ENCODE peak calls at places on chromosomes 16 and 17, in seven cellular contexts. One of them, this sample, is unnamed.

GRCh38 chr17:80117491-80118401 is 16.4 kb downstream of the GAA start:
- DNase-seq in EH: no peak
- DNase-seq in GOT3: no peak
- DNase-seq in Caki2: no peak
- DNase-seq in stimulated activated naive CD8-positive, alpha-beta T cell treated with anti-CD3 and anti-CD28 coated beads, Interleukin-15, Interleukin-2, amounts not matched to agents 100 U/mL and 50 U/mL, for 24 hours: no peak
- DNase-seq in effector CD4-positive, alpha-beta T cell: no peak
- DNase-seq in AG08396: no peak
- DNase-seq in this sample: no peak

GRCh38 chr17:61805399-61805798 is 57.9 kb downstream of the BRIP1 start:
- DNase-seq in EH: peak; percentile 88
- DNase-seq in AG08396: peak; percentile 39
- DNase-seq in stimulated activated naive CD8-positive, alpha-beta T cell treated with anti-CD3 and anti-CD28 coated beads, Interleukin-15, Interleukin-2, amounts not matched to agents 100 U/mL and 50 U/mL, for 24 hours: no peak
- DNase-seq in Caki2: no peak
- DNase-seq in GOT3: no peak
- DNase-seq in effector CD4-positive, alpha-beta T cell: no peak
- DNase-seq in this sample: no peak

GRCh38 chr17:32482568-32483320 is 4.0 kb upstream of the CDK5R1 start:
- DNase-seq in Caki2: no peak
- DNase-seq in EH: no peak
- DNase-seq in AG08396: no peak
- DNase-seq in effector CD4-positive, alpha-beta T cell: no peak
- DNase-seq in stimulated activated naive CD8-positive, alpha-beta T cell treated with anti-CD3 and anti-CD28 coated beads, Interleukin-15, Interleukin-2, amounts not matched to agents 100 U/mL and 50 U/mL, for 24 hours: no peak
- DNase-seq in GOT3: no peak
- DNase-seq in this sample: no peak

GRCh38 chr17:62627219-62627903 is at the start of gene MRC2:
- DNase-seq in AG08396: peak; percentile 86
- DNase-seq in Caki2: peak; percentile 74
- DNase-seq in effector CD4-positive, alpha-beta T cell: no peak
- DNase-seq in GOT3: no peak
- DNase-seq in EH: peak; percentile 83
- DNase-seq in stimulated activated naive CD8-positive, alpha-beta T cell treated with anti-CD3 and anti-CD28 coated beads, Interleukin-15, Interleukin-2, amounts not matched to agents 100 U/mL and 50 U/mL, for 24 hours: peak; percentile 62
- DNase-seq in this sample: peak; percentile 90

GRCh38 chr16:19095699-19096098 is 18.1 kb upstream of the ITPRIPL2 start:
- DNase-seq in Caki2: peak; percentile 63
- DNase-seq in AG08396: no peak
- DNase-seq in EH: no peak
- DNase-seq in GOT3: no peak
- DNase-seq in stimulated activated naive CD8-positive, alpha-beta T cell treated with anti-CD3 and anti-CD28 coated beads, Interleukin-15, Interleukin-2, amounts not matched to agents 100 U/mL and 50 U/mL, for 24 hours: no peak
- DNase-seq in effector CD4-positive, alpha-beta T cell: no peak
- DNase-seq in this sample: no peak

GRCh38 chr17:1966274-1967086 is 58.7 kb downstream of the RTN4RL1 start:
- DNase-seq in EH: peak; percentile 66
- DNase-seq in Caki2: no peak
- DNase-seq in AG08396: no peak
- DNase-seq in GOT3: no peak
- DNase-seq in stimulated activated naive CD8-positive, alpha-beta T cell treated with anti-CD3 and anti-CD28 coated beads, Interleukin-15, Interleukin-2, amounts not matched to agents 100 U/mL and 50 U/mL, for 24 hours: no peak
- DNase-seq in effector CD4-positive, alpha-beta T cell: no peak
- DNase-seq in this sample: no peak

GRCh38 chr17:2510559-2510958 is 1.1 kb downstream of the METTL16 start:
- DNase-seq in Caki2: no peak
- DNase-seq in stimulated activated naive CD8-positive, alpha-beta T cell treated with anti-CD3 and anti-CD28 coated beads, Interleukin-15, Interleukin-2, amounts not matched to agents 100 U/mL and 50 U/mL, for 24 hours: no peak
- DNase-seq in effector CD4-positive, alpha-beta T cell: no peak
- DNase-seq in GOT3: no peak
- DNase-seq in EH: no peak
- DNase-seq in AG08396: no peak
- DNase-seq in this sample: no peak

GRCh38 chr17:68674271-68674925 is 73.2 kb upstream of the FAM20A start:
- DNase-seq in stimulated activated naive CD8-positive, alpha-beta T cell treated with anti-CD3 and anti-CD28 coated beads, Interleukin-15, Interleukin-2, amounts not matched to agents 100 U/mL and 50 U/mL, for 24 hours: no peak
- DNase-seq in Caki2: no peak
- DNase-seq in AG08396: no peak
- DNase-seq in EH: peak; percentile 4
- DNase-seq in GOT3: no peak
- DNase-seq in effector CD4-positive, alpha-beta T cell: no peak
- DNase-seq in this sample: no peak

GRCh38 chr16:14278749-14279148 is 207.6 kb downstream of the MRTFB start:
- DNase-seq in AG08396: no peak
- DNase-seq in effector CD4-positive, alpha-beta T cell: no peak
- DNase-seq in stimulated activated naive CD8-positive, alpha-beta T cell treated with anti-CD3 and anti-CD28 coated beads, Interleukin-15, Interleukin-2, amounts not matched to agents 100 U/mL and 50 U/mL, for 24 hours: no peak
- DNase-seq in Caki2: no peak
- DNase-seq in GOT3: no peak
- DNase-seq in EH: no peak
- DNase-seq in this sample: no peak

GRCh38 chr17:63399316-63399715 is 46.8 kb downstream of the CYB561 start:
- DNase-seq in AG08396: peak; percentile 22
- DNase-seq in GOT3: no peak
- DNase-seq in Caki2: no peak
- DNase-seq in stimulated activated naive CD8-positive, alpha-beta T cell treated with anti-CD3 and anti-CD28 coated beads, Interleukin-15, Interleukin-2, amounts not matched to agents 100 U/mL and 50 U/mL, for 24 hours: no peak
- DNase-seq in EH: peak; percentile 69
- DNase-seq in effector CD4-positive, alpha-beta T cell: no peak
- DNase-seq in this sample: no peak

GRCh38 chr17:79977711-79978544 is 57.7 kb downstream of the TBC1D16 start:
- DNase-seq in GOT3: no peak
- DNase-seq in Caki2: no peak
- DNase-seq in stimulated activated naive CD8-positive, alpha-beta T cell treated with anti-CD3 and anti-CD28 coated beads, Interleukin-15, Interleukin-2, amounts not matched to agents 100 U/mL and 50 U/mL, for 24 hours: no peak
- DNase-seq in AG08396: no peak
- DNase-seq in EH: no peak
- DNase-seq in effector CD4-positive, alpha-beta T cell: no peak
- DNase-seq in this sample: no peak

GRCh38 chr16:19033761-19034160 is 33.7 kb upstream of the COQ7 start:
- DNase-seq in GOT3: no peak
- DNase-seq in AG08396: no peak
- DNase-seq in effector CD4-positive, alpha-beta T cell: no peak
- DNase-seq in EH: no peak
- DNase-seq in stimulated activated naive CD8-positive, alpha-beta T cell treated with anti-CD3 and anti-CD28 coated beads, Interleukin-15, Interleukin-2, amounts not matched to agents 100 U/mL and 50 U/mL, for 24 hours: no peak
- DNase-seq in Caki2: no peak
- DNase-seq in this sample: no peak

GRCh38 chr16:83602797-83603735 is 204.7 kb upstream of the HSBP1 start:
- DNase-seq in effector CD4-positive, alpha-beta T cell: no peak
- DNase-seq in Caki2: no peak
- DNase-seq in AG08396: no peak
- DNase-seq in EH: no peak
- DNase-seq in stimulated activated naive CD8-positive, alpha-beta T cell treated with anti-CD3 and anti-CD28 coated beads, Interleukin-15, Interleukin-2, amounts not matched to agents 100 U/mL and 50 U/mL, for 24 hours: no peak
- DNase-seq in GOT3: no peak
- DNase-seq in this sample: no peak

GRCh38 chr17:72177738-72178137 is 56.9 kb downstream of the SOX9 start:
- DNase-seq in AG08396: no peak
- DNase-seq in Caki2: no peak
- DNase-seq in EH: no peak
- DNase-seq in GOT3: no peak
- DNase-seq in stimulated activated naive CD8-positive, alpha-beta T cell treated with anti-CD3 and anti-CD28 coated beads, Interleukin-15, Interleukin-2, amounts not matched to agents 100 U/mL and 50 U/mL, for 24 hours: no peak
- DNase-seq in effector CD4-positive, alpha-beta T cell: no peak
- DNase-seq in this sample: no peak

GRCh38 chr17:1959871-1960569 is 65.1 kb downstream of the RTN4RL1 start:
- DNase-seq in AG08396: peak; percentile 63
- DNase-seq in stimulated activated naive CD8-positive, alpha-beta T cell treated with anti-CD3 and anti-CD28 coated beads, Interleukin-15, Interleukin-2, amounts not matched to agents 100 U/mL and 50 U/mL, for 24 hours: no peak
- DNase-seq in Caki2: no peak
- DNase-seq in GOT3: no peak
- DNase-seq in EH: peak; percentile 47
- DNase-seq in effector CD4-positive, alpha-beta T cell: no peak
- DNase-seq in this sample: no peak

GRCh38 chr17:42389902-42390301 is 1.7 kb upstream of the STAT3 start:
- DNase-seq in EH: no peak
- DNase-seq in stimulated activated naive CD8-positive, alpha-beta T cell treated with anti-CD3 and anti-CD28 coated beads, Interleukin-15, Interleukin-2, amounts not matched to agents 100 U/mL and 50 U/mL, for 24 hours: no peak
- DNase-seq in Caki2: no peak
- DNase-seq in effector CD4-positive, alpha-beta T cell: no peak
- DNase-seq in GOT3: no peak
- DNase-seq in AG08396: no peak
- DNase-seq in this sample: no peak

GRCh38 chr17:63946440-63947363 is 14.6 kb upstream of the CD79B start:
- DNase-seq in GOT3: no peak
- DNase-seq in effector CD4-positive, alpha-beta T cell: peak; percentile 52
- DNase-seq in stimulated activated naive CD8-positive, alpha-beta T cell treated with anti-CD3 and anti-CD28 coated beads, Interleukin-15, Interleukin-2, amounts not matched to agents 100 U/mL and 50 U/mL, for 24 hours: peak; percentile 77
- DNase-seq in AG08396: peak; percentile 84
- DNase-seq in Caki2: no peak
- DNase-seq in EH: peak; percentile 45
- DNase-seq in this sample: no peak

GRCh38 chr16:47638175-47638574 is 177.0 kb downstream of the PHKB start:
- DNase-seq in EH: no peak
- DNase-seq in AG08396: no peak
- DNase-seq in GOT3: no peak
- DNase-seq in effector CD4-positive, alpha-beta T cell: no peak
- DNase-seq in Caki2: no peak
- DNase-seq in stimulated activated naive CD8-positive, alpha-beta T cell treated with anti-CD3 and anti-CD28 coated beads, Interleukin-15, Interleukin-2, amounts not matched to agents 100 U/mL and 50 U/mL, for 24 hours: no peak
- DNase-seq in this sample: no peak

GRCh38 chr16:8713635-8714097 is 39.2 kb downstream of the ABAT start:
- DNase-seq in effector CD4-positive, alpha-beta T cell: no peak
- DNase-seq in EH: no peak
- DNase-seq in AG08396: no peak
- DNase-seq in GOT3: no peak
- DNase-seq in Caki2: no peak
- DNase-seq in stimulated activated naive CD8-positive, alpha-beta T cell treated with anti-CD3 and anti-CD28 coated beads, Interleukin-15, Interleukin-2, amounts not matched to agents 100 U/mL and 50 U/mL, for 24 hours: no peak
- DNase-seq in this sample: no peak

GRCh38 chr16:75099738-75100615 is 16.6 kb downstream of the LDHD start:
- DNase-seq in EH: peak; percentile 63
- DNase-seq in effector CD4-positive, alpha-beta T cell: no peak
- DNase-seq in GOT3: no peak
- DNase-seq in stimulated activated naive CD8-positive, alpha-beta T cell treated with anti-CD3 and anti-CD28 coated beads, Interleukin-15, Interleukin-2, amounts not matched to agents 100 U/mL and 50 U/mL, for 24 hours: peak; percentile 52
- DNase-seq in Caki2: no peak
- DNase-seq in AG08396: no peak
- DNase-seq in this sample: no peak

This sample was measured in ascending aorta.